ENCODE peak calls at places on chromosomes 4 and X, in five cellular contexts. One of them, this sample, is unnamed. For H3K4me1 and H3K27me3, the result is how much of the 10 kb centered on the place peaks cover.

GRCh38 chrX:23118163-23118562 is 118.4 kb downstream of the DDX53 start:
- DNase-seq in CD8-positive, alpha-beta T cell: no peak
- DNase-seq in effector memory CD4-positive, alpha-beta T cell: no peak
- DNase-seq in SK-N-SH: no peak
- DNase-seq in lower lobe of right lung: no peak
- DNase-seq in this sample: no peak

GRCh38 chrX:119121341-119121740 is 6.3 kb downstream of the KIAA1210 start:
- DNase-seq in effector memory CD4-positive, alpha-beta T cell: no peak
- DNase-seq in SK-N-SH: no peak
- DNase-seq in CD8-positive, alpha-beta T cell: no peak
- DNase-seq in lower lobe of right lung: no peak
- DNase-seq in this sample: peak

GRCh38 chrX:17414839-17415238 is 39.8 kb downstream of the NHS start:
- DNase-seq in CD8-positive, alpha-beta T cell: no peak
- DNase-seq in lower lobe of right lung: no peak
- DNase-seq in SK-N-SH: no peak
- DNase-seq in effector memory CD4-positive, alpha-beta T cell: no peak
- DNase-seq in this sample: no peak

GRCh38 chrX:38768079-38768478 is 33.2 kb upstream of the MID1IP1 start:
- DNase-seq in effector memory CD4-positive, alpha-beta T cell: no peak
- DNase-seq in SK-N-SH: peak
- DNase-seq in lower lobe of right lung: no peak
- DNase-seq in CD8-positive, alpha-beta T cell: no peak
- DNase-seq in this sample: no peak

GRCh38 chr4:116885579-116885978 is 199.8 kb downstream of the TRAM1L1 start:
- DNase-seq in CD8-positive, alpha-beta T cell: no peak
- DNase-seq in effector memory CD4-positive, alpha-beta T cell: no peak
- DNase-seq in SK-N-SH: peak
- DNase-seq in lower lobe of right lung: no peak
- DNase-seq in this sample: no peak

GRCh38 chr4:169716677-169717076 is 41.1 kb downstream of the HPF1 start:
- DNase-seq in lower lobe of right lung: no peak
- DNase-seq in SK-N-SH: no peak
- DNase-seq in CD8-positive, alpha-beta T cell: no peak
- DNase-seq in effector memory CD4-positive, alpha-beta T cell: no peak
- DNase-seq in this sample: no peak

GRCh38 chr4:7198440-7199128 is 6.2 kb downstream of the SORCS2 start:
- DNase-seq in SK-N-SH: no peak
- DNase-seq in lower lobe of right lung: peak
- DNase-seq in effector memory CD4-positive, alpha-beta T cell: no peak
- DNase-seq in CD8-positive, alpha-beta T cell: no peak
- DNase-seq in this sample: no peak

GRCh38 chrX:81259714-81260395 is 58.0 kb downstream of the SH3BGRL start:
- DNase-seq in effector memory CD4-positive, alpha-beta T cell: no peak
- DNase-seq in CD8-positive, alpha-beta T cell: no peak
- DNase-seq in lower lobe of right lung: no peak
- DNase-seq in SK-N-SH: no peak
- DNase-seq in this sample: peak

GRCh38 chrX:97563531-97564133 is 679.9 kb downstream of the RPA4 start:
- DNase-seq in CD8-positive, alpha-beta T cell: peak
- DNase-seq in lower lobe of right lung: peak
- DNase-seq in SK-N-SH: no peak
- DNase-seq in effector memory CD4-positive, alpha-beta T cell: no peak
- DNase-seq in this sample: peak

GRCh38 chrX:20623448-20623847 is 356.7 kb upstream of the RPS6KA3 start:
- DNase-seq in SK-N-SH: no peak
- DNase-seq in effector memory CD4-positive, alpha-beta T cell: no peak
- DNase-seq in lower lobe of right lung: no peak
- DNase-seq in CD8-positive, alpha-beta T cell: no peak
- DNase-seq in this sample: no peak

GRCh38 chr4:48475770-48476169 is 7.4 kb upstream of the SLC10A4 start:
- DNase-seq in lower lobe of right lung: no peak
- DNase-seq in CD8-positive, alpha-beta T cell: no peak
- DNase-seq in effector memory CD4-positive, alpha-beta T cell: no peak
- DNase-seq in SK-N-SH: no peak
- DNase-seq in this sample: no peak

GRCh38 chr4:1365271-1366178 is 18.5 kb downstream of the UVSSA start:
- DNase-seq in lower lobe of right lung: peak
- DNase-seq in CD8-positive, alpha-beta T cell: no peak
- DNase-seq in SK-N-SH: no peak
- DNase-seq in effector memory CD4-positive, alpha-beta T cell: no peak
- DNase-seq in this sample: peak

GRCh38 chr4:89528525-89529133 is 221.0 kb upstream of the GPRIN3 start:
- DNase-seq in SK-N-SH: no peak
- DNase-seq in lower lobe of right lung: no peak
- DNase-seq in CD8-positive, alpha-beta T cell: no peak
- DNase-seq in effector memory CD4-positive, alpha-beta T cell: no peak
- DNase-seq in this sample: no peak

GRCh38 chr4:128810331-128810870 is 901 bp downstream of the JADE1 start:
- DNase-seq in effector memory CD4-positive, alpha-beta T cell: peak
- DNase-seq in lower lobe of right lung: peak
- DNase-seq in CD8-positive, alpha-beta T cell: peak
- DNase-seq in SK-N-SH: peak
- DNase-seq in this sample: peak

GRCh38 chrX:85243761-85244410 is at the start of the genes SATL1 and ZNF711:
- DNase-seq in CD8-positive, alpha-beta T cell: peak
- DNase-seq in effector memory CD4-positive, alpha-beta T cell: no peak
- DNase-seq in lower lobe of right lung: peak
- DNase-seq in SK-N-SH: peak
- DNase-seq in this sample: no peak

GRCh38 chr4:140673729-140674128 is 82.5 kb downstream of the TBC1D9 start:
- DNase-seq in lower lobe of right lung: no peak
- DNase-seq in effector memory CD4-positive, alpha-beta T cell: no peak
- DNase-seq in SK-N-SH: peak
- DNase-seq in CD8-positive, alpha-beta T cell: no peak
- DNase-seq in this sample: no peak

GRCh38 chr4:156298230-156298629 is 344.6 kb upstream of the CTSO start:
- DNase-seq in lower lobe of right lung: no peak
- DNase-seq in SK-N-SH: no peak
- DNase-seq in CD8-positive, alpha-beta T cell: no peak
- DNase-seq in effector memory CD4-positive, alpha-beta T cell: no peak
- DNase-seq in this sample: no peak

GRCh38 chrX:65596270-65596669 is 61.7 kb upstream of the LAS1L start:
- DNase-seq in effector memory CD4-positive, alpha-beta T cell: peak
- DNase-seq in lower lobe of right lung: no peak
- DNase-seq in SK-N-SH: no peak
- DNase-seq in CD8-positive, alpha-beta T cell: peak
- DNase-seq in this sample: peak

GRCh38 chr4:54517793-54518444 is 139.8 kb upstream of the KIT start:
- DNase-seq in SK-N-SH: peak
- DNase-seq in CD8-positive, alpha-beta T cell: no peak
- DNase-seq in effector memory CD4-positive, alpha-beta T cell: no peak
- DNase-seq in lower lobe of right lung: no peak
- DNase-seq in this sample: no peak

GRCh38 chr4:8046925-8047541 is 107.4 kb upstream of the AFAP1 start:
- DNase-seq in lower lobe of right lung: no peak
- DNase-seq in SK-N-SH: no peak
- DNase-seq in CD8-positive, alpha-beta T cell: peak
- DNase-seq in effector memory CD4-positive, alpha-beta T cell: no peak
- DNase-seq in this sample: no peak

GRCh38 chr4:11130195-11130975 is 298.3 kb downstream of the HS3ST1 start:
- DNase-seq in CD8-positive, alpha-beta T cell: no peak
- DNase-seq in SK-N-SH: no peak
- DNase-seq in lower lobe of right lung: no peak
- DNase-seq in effector memory CD4-positive, alpha-beta T cell: no peak
- DNase-seq in this sample: no peak

GRCh38 chrX:16804923-16805464 is 18.7 kb downstream of the TXLNG start:
- DNase-seq in effector memory CD4-positive, alpha-beta T cell: no peak
- DNase-seq in CD8-positive, alpha-beta T cell: no peak
- DNase-seq in SK-N-SH: no peak
- DNase-seq in lower lobe of right lung: no peak
- DNase-seq in this sample: no peak

GRCh38 chrX:122187065-122187464 is 997.0 kb upstream of the GRIA3 start:
- DNase-seq in effector memory CD4-positive, alpha-beta T cell: no peak
- DNase-seq in CD8-positive, alpha-beta T cell: no peak
- DNase-seq in SK-N-SH: no peak
- DNase-seq in lower lobe of right lung: no peak
- DNase-seq in this sample: no peak

GRCh38 chrX:109656774-109657173 is 31.8 kb upstream of the KCNE5 start:
- DNase-seq in SK-N-SH: no peak
- DNase-seq in effector memory CD4-positive, alpha-beta T cell: no peak
- DNase-seq in lower lobe of right lung: no peak
- DNase-seq in CD8-positive, alpha-beta T cell: no peak
- DNase-seq in this sample: no peak

GRCh38 chr4:181823183-181823582 is 420.0 kb upstream of the TENM3 start:
- DNase-seq in SK-N-SH: no peak
- DNase-seq in lower lobe of right lung: no peak
- DNase-seq in CD8-positive, alpha-beta T cell: no peak
- DNase-seq in effector memory CD4-positive, alpha-beta T cell: no peak
- DNase-seq in this sample: no peak
- H3K4me1 ChIP-seq in SK-N-SH: under half
- H3K4me1 ChIP-seq in lower lobe of right lung: under half
- H3K4me1 ChIP-seq in CD8-positive, alpha-beta T cell: under half
- H3K4me1 ChIP-seq in effector memory CD4-positive, alpha-beta T cell: under half
- H3K4me1 ChIP-seq in this sample: under half

GRCh38 chrX:26008042-26008441 is 130.1 kb upstream of the MAGEB18 start:
- DNase-seq in SK-N-SH: no peak
- DNase-seq in effector memory CD4-positive, alpha-beta T cell: no peak
- DNase-seq in lower lobe of right lung: no peak
- DNase-seq in CD8-positive, alpha-beta T cell: no peak
- DNase-seq in this sample: no peak

GRCh38 chrX:26008691-26009090 is 129.5 kb upstream of the MAGEB18 start:
- DNase-seq in SK-N-SH: no peak
- DNase-seq in lower lobe of right lung: no peak
- DNase-seq in CD8-positive, alpha-beta T cell: no peak
- DNase-seq in effector memory CD4-positive, alpha-beta T cell: no peak
- DNase-seq in this sample: no peak

GRCh38 chrX:26007462-26007861 is 130.7 kb upstream of the MAGEB18 start:
- DNase-seq in CD8-positive, alpha-beta T cell: no peak
- DNase-seq in lower lobe of right lung: no peak
- DNase-seq in SK-N-SH: no peak
- DNase-seq in effector memory CD4-positive, alpha-beta T cell: no peak
- DNase-seq in this sample: no peak
- H3K27me3 ChIP-seq in CD8-positive, alpha-beta T cell: under half
- H3K27me3 ChIP-seq in lower lobe of right lung: under half
- H3K27me3 ChIP-seq in SK-N-SH: under half
- H3K27me3 ChIP-seq in effector memory CD4-positive, alpha-beta T cell: under half
- H3K27me3 ChIP-seq in this sample: under half

DNA sequence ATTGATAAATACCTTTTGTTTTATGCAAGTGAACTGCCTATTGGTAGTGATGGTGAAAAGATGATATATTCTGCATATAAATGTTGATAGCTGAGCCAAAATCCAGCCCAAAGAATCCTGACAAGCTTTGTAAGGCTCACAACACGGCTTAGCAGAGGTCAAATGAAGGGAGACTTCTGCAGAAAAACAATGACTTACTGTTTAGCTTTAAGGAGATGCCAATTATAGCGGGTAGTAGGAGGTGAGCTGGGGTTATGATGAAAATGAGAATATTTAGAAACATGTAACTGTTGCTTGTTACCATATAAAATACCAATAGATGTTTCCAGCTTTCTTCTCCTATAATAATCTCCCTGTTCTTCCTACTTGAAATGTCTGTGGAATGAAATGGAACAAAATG is 97.1 kb downstream of the AFF1 start:
- DNase-seq in CD8-positive, alpha-beta T cell: no peak
- DNase-seq in lower lobe of right lung: no peak
- DNase-seq in effector memory CD4-positive, alpha-beta T cell: no peak
- DNase-seq in SK-N-SH: no peak
- DNase-seq in this sample: no peak
- H3K27ac ChIP-seq in CD8-positive, alpha-beta T cell: no peak
- H3K27ac ChIP-seq in lower lobe of right lung: peak
- H3K27ac ChIP-seq in effector memory CD4-positive, alpha-beta T cell: no peak
- H3K27ac ChIP-seq in SK-N-SH: peak
- H3K27ac ChIP-seq in this sample: no peak

GRCh38 chrX:47197526-47197925 is 3.9 kb downstream of the UBA1 start:
- DNase-seq in SK-N-SH: no peak
- DNase-seq in effector memory CD4-positive, alpha-beta T cell: no peak
- DNase-seq in lower lobe of right lung: no peak
- DNase-seq in CD8-positive, alpha-beta T cell: no peak
- DNase-seq in this sample: no peak
- H3K4me1 ChIP-seq in SK-N-SH: under half
- H3K4me1 ChIP-seq in effector memory CD4-positive, alpha-beta T cell: under half
- H3K4me1 ChIP-seq in lower lobe of right lung: under half
- H3K4me1 ChIP-seq in CD8-positive, alpha-beta T cell: under half
- H3K4me1 ChIP-seq in this sample: under half

This sample was measured in foreskin keratinocyte.